ENCODE peak calls at places on chromosomes 13 and 19, in seven cellular contexts. E, V, R, B, Z, J and P are unnamed samples. For H3K4me1, the result is how much of the 10 kb centered on the place peaks cover.

GRCh38 chr13:80339841-80340642 is 884 bp downstream of the SPRY2 start:
- DNase-seq in V (peak), R (peak), J (peak), E (peak), Z (peak), B (no peak), P (peak)

GRCh38 chr19:14943601-14944000 is 2.3 kb downstream of the OR7C2 start:
- DNase-seq in E (no peak), B (no peak), V (no peak), R (no peak), Z (no peak), J (no peak), P (no peak)

GRCh38 chr13:44035400-44035799 is 155.7 kb downstream of the LACC1 start:
- DNase-seq in E (no peak), J (no peak), Z (no peak), B (no peak), V (no peak), R (no peak), P (no peak)

GRCh38 chr13:86318424-86318823 is 519.2 kb upstream of the SLITRK6 start:
- DNase-seq in J (no peak), E (no peak), V (no peak), B (no peak), R (no peak), Z (no peak), P (no peak)

GRCh38 chr13:40762849-40763248 is 8.1 kb downstream of the MRPS31 start:
- DNase-seq in J (no peak), E (no peak), B (no peak), R (no peak), Z (no peak), V (no peak), P (no peak)

GRCh38 chr13:45412274-45413049 is 5.7 kb downstream of the SLC25A30 start:
- DNase-seq in J (no peak), B (no peak), V (no peak), R (no peak), E (peak), Z (no peak), P (no peak)

GRCh38 chr13:113915786-113916329 is 52.0 kb upstream of the GAS6 start:
- DNase-seq in J (no peak), R (no peak), Z (no peak), V (no peak), E (peak), B (no peak), P (no peak)

GRCh38 chr13:107450931-107451330 is 764.4 kb downstream of the LIG4 start:
- DNase-seq in R (peak), V (no peak), Z (peak), B (no peak), J (no peak), E (peak), P (no peak)

GRCh38 chr13:75101997-75102720 is 379.8 kb downstream of the TBC1D4 start:
- DNase-seq in B (no peak), R (no peak), E (no peak), J (no peak), Z (no peak), V (no peak), P (no peak)

GRCh38 chr19:17832443-17833208 is 11.3 kb upstream of the INSL3 start:
- DNase-seq in R (no peak), B (no peak), J (no peak), Z (no peak), E (no peak), V (no peak), P (no peak)

GRCh38 chr19:17830567-17831418 is 9.5 kb upstream of the INSL3 start:
- DNase-seq in E (no peak), J (peak), B (peak), V (peak), Z (peak), R (peak), P (peak)

GRCh38 chr19:17826508-17827056 is 5.3 kb upstream of the INSL3 start:
- DNase-seq in R (no peak), Z (no peak), B (no peak), E (no peak), J (no peak), V (no peak), P (no peak)

GRCh38 chr19:17831419-17831888 is 10.1 kb upstream of the INSL3 start:
- DNase-seq in V (no peak), R (no peak), J (no peak), E (no peak), Z (peak), B (no peak), P (no peak)

DNA sequence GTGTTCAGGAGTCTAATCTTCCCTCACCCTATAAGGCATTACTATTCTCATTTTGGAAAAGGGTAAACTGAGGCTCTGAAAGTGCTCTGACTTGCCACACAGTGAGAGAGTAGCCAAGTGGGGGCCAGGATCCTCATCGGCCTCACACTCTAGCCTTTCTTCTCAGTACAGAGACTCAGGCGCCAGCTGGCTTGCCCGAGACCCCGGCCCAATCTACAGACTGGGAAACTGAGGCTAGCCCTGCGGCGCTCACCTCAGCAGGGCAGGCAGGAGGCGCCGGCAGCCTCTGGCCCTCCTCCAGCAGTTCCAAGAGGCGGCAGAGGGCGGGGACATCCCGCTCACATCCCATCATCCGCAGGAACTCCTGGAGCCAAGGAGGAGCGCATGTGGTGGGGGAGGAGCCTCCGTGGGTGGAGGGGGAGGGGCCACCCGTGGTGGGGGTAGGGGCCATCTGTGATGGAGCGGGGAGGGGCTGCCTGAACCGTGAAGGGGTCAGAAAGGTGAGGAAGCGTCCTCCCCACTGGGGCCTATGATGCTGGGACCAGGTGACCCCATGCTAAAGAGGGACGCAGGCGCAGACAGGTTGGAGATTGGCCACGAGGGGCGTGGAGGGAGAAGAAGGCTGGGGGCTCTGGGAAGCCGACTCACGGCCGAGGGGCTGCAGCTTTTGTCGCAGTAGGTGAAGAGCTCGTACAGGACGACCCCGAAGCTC is 8.7 kb upstream of the INSL3 start:
- DNase-seq in B (no peak), V (no peak), J (peak), Z (peak), E (no peak), R (no peak), P (peak)
- TF ChIP-seq CTCF in B (no peak), V (no peak), J (peak), Z (no peak), E (no peak), R (no peak), P (no peak)

GRCh38 chr19:8453616-8454015 is 8.8 kb downstream of the HNRNPM start:
- DNase-seq in V (no peak), Z (no peak), B (no peak), E (no peak), R (no peak), J (no peak), P (no peak)
- H3K4me1 ChIP-seq in V (half or more), Z (half or more), B (half or more), E (half or more), R (half or more), J (under half), P (under half)

DNA sequence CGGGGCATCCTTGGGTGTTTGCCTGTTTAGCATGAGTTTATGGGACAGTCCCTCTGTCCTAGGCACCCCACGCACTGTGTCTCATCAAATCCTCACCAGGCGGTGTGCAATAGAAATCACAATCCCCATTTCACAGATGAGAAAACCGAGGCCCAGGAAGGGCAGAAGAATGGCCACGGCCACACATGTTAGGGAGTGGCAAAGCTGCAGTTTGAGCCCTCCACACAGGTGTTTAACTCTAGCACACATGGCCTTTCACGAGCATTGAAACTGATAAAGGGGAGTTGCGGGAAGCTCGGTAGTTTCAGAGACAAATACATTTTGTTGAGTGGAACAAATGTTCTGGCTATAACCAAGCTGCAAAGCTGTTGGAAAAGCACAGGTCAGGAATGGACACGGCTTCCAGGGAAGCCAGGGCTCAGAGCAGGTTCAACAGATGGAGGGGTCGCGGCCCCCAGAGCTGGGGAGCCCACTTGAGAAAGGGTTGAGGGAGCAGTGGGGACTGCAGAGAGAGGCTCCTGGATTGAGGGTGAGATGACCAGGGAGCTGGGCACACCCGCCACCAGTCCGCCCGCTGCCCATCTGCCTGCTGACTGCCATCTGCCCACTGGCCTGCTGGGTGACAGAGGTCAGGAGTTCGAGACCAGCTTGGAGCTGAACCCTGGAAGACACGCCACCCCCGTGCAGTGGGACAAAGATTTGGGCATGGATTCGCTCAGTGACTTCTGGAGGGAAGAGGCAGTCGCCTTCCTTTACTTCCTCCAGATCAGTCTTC is 154.7 kb downstream of the URI1 start:
- DNase-seq in B (no peak), J (no peak), E (no peak), Z (peak), R (no peak), V (no peak), P (no peak)
- TF ChIP-seq CTCF in B (no peak), J (no peak), E (no peak), Z (no peak), R (no peak), V (no peak), P (no peak)

GRCh38 chr13:99268822-99269221 is 10.6 kb upstream of the GPR18 start:
- DNase-seq in J (no peak), R (no peak), V (no peak), B (no peak), Z (no peak), E (no peak), P (no peak)

GRCh38 chr13:99265162-99265822 is 7.1 kb upstream of the GPR18 start:
- DNase-seq in V (no peak), B (no peak), R (no peak), J (no peak), E (no peak), Z (no peak), P (no peak)

GRCh38 chr13:99267927-99268326 is 9.7 kb upstream of the GPR18 start:
- DNase-seq in V (no peak), J (no peak), E (no peak), Z (no peak), R (no peak), B (no peak), P (no peak)

GRCh38 chr13:99265823-99266426 is 7.7 kb upstream of the GPR18 start:
- DNase-seq in Z (no peak), E (no peak), V (no peak), B (peak), J (peak), R (no peak), P (no peak)

DNA sequence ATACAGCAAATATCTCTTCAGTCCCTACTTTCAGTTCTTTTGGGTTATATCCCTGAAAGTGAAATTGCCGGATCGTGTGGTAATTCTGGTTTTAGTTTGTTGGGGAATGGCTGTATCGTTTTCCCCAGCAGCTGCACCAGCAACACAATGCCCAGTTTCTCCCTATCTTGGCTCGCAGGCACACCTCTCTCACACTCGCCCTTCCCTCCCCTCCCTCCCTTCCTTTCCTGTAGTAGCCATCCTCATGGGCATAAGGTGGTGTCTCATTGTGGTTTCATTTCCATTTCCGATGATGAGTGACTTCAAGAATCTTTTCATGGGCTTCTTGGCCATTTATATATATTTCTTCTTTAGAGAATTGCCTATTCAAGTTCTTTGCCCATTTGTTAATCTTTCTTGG is 8.6 kb upstream of the GPR18 start:
- DNase-seq in E (no peak), B (no peak), Z (no peak), R (no peak), V (no peak), J (no peak), P (no peak)
- H3K4me1 ChIP-seq in E (under half), B (half or more), Z (under half), R (under half), V (under half), J (under half), P (under half)

GRCh38 chr13:29539866-29540265 is 55.6 kb downstream of the SLC7A1 start:
- DNase-seq in J (no peak), B (no peak), R (no peak), Z (no peak), V (no peak), E (no peak), P (no peak)

GRCh38 chr13:29541400-29541799 is 54.1 kb downstream of the SLC7A1 start:
- DNase-seq in B (no peak), R (no peak), Z (no peak), V (no peak), J (no peak), E (no peak), P (no peak)

GRCh38 chr13:29540334-29540733 is 55.2 kb downstream of the SLC7A1 start:
- DNase-seq in B (no peak), V (no peak), R (no peak), Z (no peak), J (no peak), E (no peak), P (no peak)

GRCh38 chr13:29538625-29538976 is 56.9 kb downstream of the SLC7A1 start:
- DNase-seq in J (no peak), R (no peak), V (no peak), B (no peak), Z (no peak), E (no peak), P (no peak)

DNA sequence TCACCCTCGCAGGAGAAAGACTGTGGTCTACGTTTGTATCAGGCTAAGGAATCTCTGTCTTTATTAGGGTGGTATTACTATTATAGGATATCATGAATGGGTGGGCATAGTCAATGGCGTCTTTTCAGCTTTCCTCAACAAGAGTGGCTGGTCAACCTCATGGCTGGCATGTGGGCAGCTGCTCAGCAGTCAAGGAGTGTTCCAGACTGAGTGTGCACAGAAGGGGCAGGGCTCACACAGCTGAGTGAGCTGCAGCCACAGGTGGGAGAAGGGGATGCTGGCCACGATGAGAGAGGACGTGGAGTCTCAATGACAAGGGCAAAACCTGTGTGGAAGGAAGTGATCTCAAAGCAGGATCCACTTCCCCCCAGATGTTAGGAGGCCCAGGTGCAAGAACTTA is 54.7 kb downstream of the SLC7A1 start:
- DNase-seq in B (peak), Z (no peak), V (no peak), J (no peak), R (no peak), E (no peak), P (no peak)
- TF ChIP-seq CTCF in B (no peak), Z (no peak), V (no peak), J (no peak), R (no peak), E (no peak), P (no peak)

GRCh38 chr19:2045501-2046045 is 5.5 kb downstream of the MKNK2 start:
- DNase-seq in J (peak), E (peak), B (no peak), Z (peak), R (no peak), V (no peak), P (no peak)
- H3K4me1 ChIP-seq in J (under half), E (half or more), B (half or more), Z (under half), R (half or more), V (half or more), P (half or more)

GRCh38 chr19:17303167-17303939 is at the start of gene ABHD8:
- DNase-seq in R (peak), J (peak), Z (peak), V (peak), E (peak), B (peak), P (peak)
- TF ChIP-seq CTCF in R (peak), J (peak), Z (peak), V (peak), E (peak), B (peak), P (peak)

DNA sequence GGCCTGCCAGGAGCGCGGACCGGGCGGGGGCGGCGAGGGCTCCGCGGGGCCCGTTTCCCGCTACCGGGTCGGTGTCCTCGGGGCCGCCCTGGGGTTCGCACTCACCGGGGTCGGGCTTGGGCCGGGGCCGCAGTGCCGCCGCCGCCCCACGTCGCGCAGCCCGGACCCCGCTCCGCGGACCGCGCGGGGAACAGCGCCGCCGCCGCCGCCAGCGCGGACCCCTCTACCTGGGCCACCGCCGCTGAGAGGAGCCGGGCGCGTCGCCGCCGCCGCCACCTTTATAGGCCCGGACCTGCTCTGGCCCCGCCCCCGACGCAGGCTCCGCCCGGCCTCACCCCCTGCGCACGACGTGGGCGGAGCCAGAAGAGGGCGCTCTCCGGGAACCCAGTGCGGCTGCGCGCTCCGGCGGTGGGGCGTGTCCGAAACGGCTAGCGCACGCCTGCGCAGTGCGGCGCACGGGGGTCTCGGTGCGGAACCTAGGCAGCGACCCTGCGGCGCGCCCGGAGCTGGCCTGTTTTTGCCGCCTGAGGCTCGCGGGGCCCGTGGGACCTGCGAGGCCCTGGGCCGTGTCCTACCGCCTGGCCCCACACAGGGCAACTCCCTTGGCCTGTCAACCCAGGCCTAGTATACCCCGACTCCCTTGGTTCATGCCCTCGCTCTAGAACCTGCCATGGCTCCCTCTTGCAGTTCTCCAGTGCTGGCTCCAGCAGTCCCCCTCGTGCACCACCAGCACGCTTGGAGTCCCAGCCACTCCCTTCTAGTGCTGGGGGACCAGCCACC is at the start of gene MKNK2:
- DNase-seq in E (peak), R (peak), J (peak), B (peak), V (peak), Z (peak), P (peak)
- H3K4me1 ChIP-seq in E (under half), R (half or more), J (under half), B (half or more), V (half or more), Z (under half), P (half or more)

GRCh38 chr13:90420683-90421082 is 926.8 kb upstream of the MIR17HG start:
- DNase-seq in R (no peak), Z (no peak), J (no peak), V (no peak), E (no peak), B (no peak), P (no peak)
- TF ChIP-seq CTCF in R (no peak), Z (no peak), J (no peak), V (no peak), E (no peak), B (peak), P (no peak)

DNA sequence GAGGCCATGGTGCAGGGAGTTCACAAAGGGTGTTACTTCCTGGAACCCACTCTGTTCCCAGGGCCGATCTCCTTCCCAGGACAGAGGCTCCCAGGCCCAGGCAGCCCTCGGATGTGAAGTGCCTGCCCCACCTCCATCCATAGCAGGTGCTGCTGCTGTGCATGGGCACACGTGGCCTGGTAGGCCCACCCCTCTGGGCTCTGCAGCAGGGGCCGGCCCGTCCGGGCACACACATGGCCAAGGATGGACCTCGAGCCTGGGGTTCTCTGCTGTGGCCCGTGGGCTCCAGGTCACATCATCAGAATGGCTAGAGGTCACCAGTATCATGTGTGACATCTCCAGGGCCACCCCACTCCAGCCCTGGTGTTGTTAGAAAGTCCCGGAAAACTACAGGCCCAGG is 71.8 kb downstream of the GADD45B start:
- DNase-seq in J (no peak), R (no peak), E (no peak), V (peak), B (no peak), Z (peak), P (peak)
- H3K4me1 ChIP-seq in J (under half), R (half or more), E (under half), V (half or more), B (under half), Z (under half), P (under half)